ENCODE peak calls at places on chromosomes 1 and 21, in nine cellular contexts. P, F, B, I, D, Y, Q, W and S are unnamed samples. For H3K9me3 and H3K27me3, the result is how much of the 10 kb centered on the place peaks cover.

GRCh38 chr1:201108614-201109013 is 3.6 kb downstream of the CACNA1S start:
- DNase-seq in P (no peak), F (peak), B (no peak), I (no peak), D (no peak), Y (no peak), Q (no peak), W (no peak), S (no peak)

GRCh38 chr1:207004931-207005830 is 27.4 kb downstream of the C1orf116 start:
- DNase-seq in P (peak), F (peak), B (peak), I (peak), D (peak), Y (peak), Q (peak), W (no peak), S (peak)

GRCh38 chr1:176903474-176903873 is 261.0 kb downstream of the ASTN1 start:
- DNase-seq in P (no peak), F (no peak), B (no peak), I (no peak), D (no peak), Y (no peak), Q (no peak), W (no peak), S (no peak)

GRCh38 chr1:228259951-228260350 is 52.1 kb downstream of the OBSCN start:
- DNase-seq in P (no peak), F (no peak), B (no peak), I (no peak), D (no peak), Y (no peak), Q (no peak), W (no peak), S (no peak)

GRCh38 chr1:31748265-31748859 is 15.8 kb downstream of the ADGRB2 start:
- DNase-seq in P (no peak), F (no peak), B (no peak), I (no peak), D (no peak), Y (no peak), Q (no peak), W (no peak), S (no peak)

GRCh38 chr1:187605736-187606135 is 777.0 kb downstream of the PLA2G4A start:
- DNase-seq in P (no peak), F (peak), B (no peak), I (no peak), D (no peak), Y (no peak), Q (no peak), W (no peak), S (no peak)

GRCh38 chr1:35539073-35539823 is 18.0 kb downstream of the KIAA0319L start:
- DNase-seq in P (no peak), F (no peak), B (no peak), I (no peak), D (peak), Y (no peak), Q (no peak), W (no peak), S (no peak)

GRCh38 chr1:207361910-207362309 is 40.4 kb downstream of the CD55 start:
- DNase-seq in P (no peak), F (no peak), B (no peak), I (no peak), D (no peak), Y (no peak), Q (no peak), W (no peak), S (no peak)

GRCh38 chr1:37853157-37853556 is 6.2 kb downstream of the MTF1 start:
- DNase-seq in P (no peak), F (no peak), B (no peak), I (no peak), D (no peak), Y (no peak), Q (no peak), W (no peak), S (no peak)

GRCh38 chr1:15089244-15089992 is 64.1 kb upstream of the TMEM51 start:
- DNase-seq in P (no peak), F (no peak), B (no peak), I (peak), D (no peak), Y (no peak), Q (peak), W (no peak), S (no peak)

GRCh38 chr1:220526294-220526693 is 1.6 kb upstream of the MARK1 start:
- DNase-seq in P (no peak), F (peak), B (no peak), I (no peak), D (no peak), Y (no peak), Q (no peak), W (no peak), S (no peak)

GRCh38 chr1:41350055-41350378 is 11.2 kb upstream of the FOXO6 start:
- DNase-seq in P (no peak), F (no peak), B (no peak), I (no peak), D (no peak), Y (no peak), Q (no peak), W (no peak), S (peak)

GRCh38 chr21:44415073-44416025 is 40.0 kb upstream of the LRRC3 start:
- DNase-seq in P (no peak), F (peak), B (no peak), I (no peak), D (no peak), Y (no peak), Q (no peak), W (no peak), S (no peak)

GRCh38 chr1:53957231-53957818 is 11.2 kb downstream of the LRRC42 start:
- DNase-seq in P (no peak), F (no peak), B (no peak), I (no peak), D (no peak), Y (no peak), Q (no peak), W (no peak), S (no peak)

GRCh38 chr1:18348354-18348753 is 132.4 kb upstream of the KLHDC7A start:
- DNase-seq in P (no peak), F (no peak), B (no peak), I (no peak), D (no peak), Y (no peak), Q (no peak), W (no peak), S (no peak)

GRCh38 chr1:14282583-14283186 is 315.8 kb upstream of the KAZN start:
- DNase-seq in P (no peak), F (peak), B (no peak), I (no peak), D (no peak), Y (no peak), Q (no peak), W (no peak), S (no peak)

GRCh38 chr1:43937179-43937865 is 3.7 kb downstream of the ARTN start:
- DNase-seq in P (no peak), F (no peak), B (no peak), I (no peak), D (no peak), Y (no peak), Q (no peak), W (no peak), S (no peak)

GRCh38 chr1:228275154-228275434 is 67.2 kb downstream of the OBSCN start:
- DNase-seq in P (no peak), F (no peak), B (no peak), I (no peak), D (no peak), Y (no peak), Q (no peak), W (no peak), S (no peak)

DNA sequence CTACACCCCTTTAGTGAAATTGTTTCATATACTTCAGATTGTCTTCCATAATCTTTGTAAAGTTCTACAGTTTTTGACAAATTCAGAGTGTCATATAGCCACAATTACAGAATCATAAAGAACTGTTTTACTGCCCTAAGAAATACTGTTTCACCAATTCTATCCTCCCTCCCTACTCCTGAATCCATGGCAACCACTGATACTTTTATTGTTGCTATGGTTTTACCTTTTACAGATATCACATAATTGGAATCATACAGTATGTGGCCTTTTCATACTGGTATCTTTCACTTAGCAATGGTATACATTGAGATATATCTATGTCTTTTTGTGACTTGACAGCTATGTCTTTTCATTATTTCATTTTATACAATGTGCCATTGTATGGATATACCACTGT is 34.1 kb downstream of the RC3H1 start:
- DNase-seq in P (no peak), F (no peak), B (no peak), I (no peak), D (no peak), Y (no peak), Q (no peak), W (no peak), S (no peak)
- H3K4me3 ChIP-seq in P (no peak), F (no peak), B (no peak), I (no peak), D (no peak), Y (no peak), Q (no peak), W (no peak), S (no peak)

GRCh38 chr21:9772348-9772672 is 749.1 kb upstream of the TPTE start:
- DNase-seq in P (no peak), F (no peak), B (no peak), I (no peak), D (no peak), Y (no peak), Q (no peak), W (no peak), S (no peak)
- H3K9me3 ChIP-seq in P (under half), F (half or more), B (under half), I (under half), D (under half), Y (under half), Q (under half), W (under half), S (under half)

GRCh38 chr1:204744102-204744501 is 58.6 kb upstream of the LRRN2 start:
- DNase-seq in P (no peak), F (no peak), B (no peak), I (no peak), D (no peak), Y (no peak), Q (no peak), W (no peak), S (no peak)
- H3K27me3 ChIP-seq in P (under half), F (under half), B (under half), I (under half), D (under half), Y (under half), Q (under half), W (half or more), S (under half)

GRCh38 chr1:66919828-66920227 is 4.8 kb downstream of the DNAI4 start:
- DNase-seq in P (no peak), F (no peak), B (no peak), I (no peak), D (no peak), Y (no peak), Q (no peak), W (no peak), S (no peak)

GRCh38 chr1:66920543-66920942 is 4.1 kb downstream of the DNAI4 start:
- DNase-seq in P (no peak), F (no peak), B (no peak), I (no peak), D (no peak), Y (no peak), Q (no peak), W (no peak), S (no peak)

GRCh38 chr1:66917476-66917875 is 7.2 kb downstream of the DNAI4 start:
- DNase-seq in P (no peak), F (no peak), B (no peak), I (no peak), D (no peak), Y (no peak), Q (no peak), W (no peak), S (no peak)

GRCh38 chr1:66916320-66916719 is 8.3 kb downstream of the DNAI4 start:
- DNase-seq in P (no peak), F (no peak), B (no peak), I (no peak), D (no peak), Y (no peak), Q (no peak), W (no peak), S (no peak)

DNA sequence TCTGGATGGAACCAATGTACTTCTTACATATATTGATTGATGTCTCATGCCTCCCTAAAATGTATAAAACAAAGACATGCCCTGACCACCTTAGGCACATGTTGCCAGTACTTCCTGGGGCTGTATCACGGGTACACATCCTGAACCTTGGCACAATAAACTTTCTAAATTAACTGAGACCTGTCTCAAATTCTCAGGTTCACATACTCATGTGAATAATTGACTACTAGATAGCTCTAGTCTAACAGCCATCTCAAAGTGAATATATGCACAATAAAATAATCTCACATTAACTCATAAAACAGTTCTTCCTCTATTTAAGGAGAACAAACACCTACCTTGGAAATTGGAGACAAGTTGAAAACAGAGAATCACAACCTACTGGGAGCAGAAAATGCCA is 5.6 kb downstream of the DNAI4 start:
- DNase-seq in P (no peak), F (no peak), B (no peak), I (no peak), D (no peak), Y (no peak), Q (no peak), W (no peak), S (no peak)
- H3K4me3 ChIP-seq in P (no peak), F (no peak), B (no peak), I (no peak), D (no peak), Y (no peak), Q (no peak), W (no peak), S (no peak)

GRCh38 chr1:85078903-85079302 is 30.6 kb upstream of the MCOLN3 start:
- DNase-seq in P (no peak), F (peak), B (no peak), I (no peak), D (no peak), Y (no peak), Q (no peak), W (no peak), S (no peak)
- H3K9me3 ChIP-seq in P (under half), F (under half), B (under half), I (under half), D (under half), Y (under half), Q (under half), W (under half), S (under half)

GRCh38 chr1:3077081-3077480 is 8.1 kb downstream of the PRDM16 start:
- DNase-seq in P (no peak), F (no peak), B (no peak), I (no peak), D (no peak), Y (no peak), Q (no peak), W (no peak), S (no peak)
- H3K27me3 ChIP-seq in P (under half), F (under half), B (under half), I (under half), D (under half), Y (under half), Q (half or more), W (half or more), S (under half)

GRCh38 chr1:198638894-198639319 is at the start of gene PTPRC:
- DNase-seq in P (no peak), F (no peak), B (no peak), I (no peak), D (peak), Y (no peak), Q (no peak), W (no peak), S (no peak)

GRCh38 chr1:198641506-198641905 is 2.7 kb downstream of the PTPRC start:
- DNase-seq in P (no peak), F (no peak), B (no peak), I (no peak), D (no peak), Y (no peak), Q (no peak), W (no peak), S (no peak)

GRCh38 chr1:198638441-198638840 is 399 bp upstream of the PTPRC start:
- DNase-seq in P (no peak), F (no peak), B (no peak), I (no peak), D (no peak), Y (no peak), Q (no peak), W (no peak), S (no peak)

GRCh38 chr1:198637915-198638437 is 864 bp upstream of the PTPRC start:
- DNase-seq in P (no peak), F (no peak), B (no peak), I (no peak), D (no peak), Y (no peak), Q (no peak), W (no peak), S (no peak)

GRCh38 chr1:198639581-198640235 is 868 bp downstream of the PTPRC start:
- DNase-seq in P (no peak), F (no peak), B (no peak), I (no peak), D (no peak), Y (no peak), Q (no peak), W (no peak), S (no peak)
- H3K4me3 ChIP-seq in P (no peak), F (no peak), B (no peak), I (peak), D (peak), Y (no peak), Q (peak), W (peak), S (peak)